ENCODE peak calls at places on chromosomes 1 and 21, in six cellular contexts. H, P, B, M, S and X are unnamed samples.

GRCh38 chr1:199010492-199010891 is 371.7 kb downstream of the PTPRC start:
- DNase-seq in H (no peak), P (no peak), B (no peak), M (no peak), S (no peak), X (no peak)

GRCh38 chr1:216303690-216304089 is 119.6 kb downstream of the USH2A start:
- DNase-seq in H (no peak), P (no peak), B (no peak), M (no peak), S (no peak), X (no peak)

GRCh38 chr21:15282666-15283065 is 217.9 kb upstream of the NRIP1 start:
- DNase-seq in H (no peak), P (no peak), B (no peak), M (peak), S (no peak), X (peak)

GRCh38 chr1:10212476-10212875 is 2.1 kb downstream of the KIF1B start:
- DNase-seq in H (no peak), P (no peak), B (no peak), M (no peak), S (no peak), X (no peak)

GRCh38 chr1:21165632-21166031 is 11.1 kb downstream of the EIF4G3 start:
- DNase-seq in H (no peak), P (no peak), B (no peak), M (no peak), S (no peak), X (no peak)

GRCh38 chr1:240613353-240614142 is 1.6 kb upstream of the GREM2 start:
- DNase-seq in H (no peak), P (peak), B (no peak), M (no peak), S (no peak), X (no peak)

GRCh38 chr1:74426208-74426932 is 86.0 kb downstream of the LRRC53 start:
- DNase-seq in H (no peak), P (no peak), B (no peak), M (peak), S (no peak), X (no peak)

GRCh38 chr1:218460367-218460766 is 115.2 kb downstream of the TGFB2 start:
- DNase-seq in H (peak), P (peak), B (no peak), M (peak), S (peak), X (peak)

GRCh38 chr1:65378547-65378946 is 41.9 kb upstream of the LEPR start:
- DNase-seq in H (no peak), P (no peak), B (no peak), M (no peak), S (no peak), X (no peak)

GRCh38 chr21:43935711-43936110 is 70.7 kb downstream of the AGPAT3 start:
- DNase-seq in H (no peak), P (no peak), B (no peak), M (no peak), S (no peak), X (no peak)

GRCh38 chr1:78044796-78045599 is 768 bp upstream of the GIPC2 start:
- DNase-seq in H (no peak), P (no peak), B (no peak), M (no peak), S (no peak), X (no peak)

GRCh38 chr1:108524676-108525075 is 35.2 kb upstream of the EEIG2 start:
- DNase-seq in H (no peak), P (no peak), B (no peak), M (no peak), S (no peak), X (no peak)

GRCh38 chr1:26387447-26387846 is 14.9 kb upstream of the ZNF683 start:
- DNase-seq in H (no peak), P (no peak), B (no peak), M (peak), S (no peak), X (peak)

GRCh38 chr1:169144941-169145626 is 38.6 kb downstream of the ATP1B1 start:
- DNase-seq in H (peak), P (no peak), B (no peak), M (no peak), S (no peak), X (no peak)

GRCh38 chr1:110421159-110421777 is 13.8 kb upstream of the LAMTOR5 start:
- DNase-seq in H (no peak), P (peak), B (no peak), M (peak), S (no peak), X (peak)

GRCh38 chr1:18956189-18957135 is at the start of gene IFFO2:
- DNase-seq in H (peak), P (peak), B (peak), M (peak), S (peak), X (peak)

GRCh38 chr1:225250432-225250831 is 177.4 kb downstream of the LBR start:
- DNase-seq in H (no peak), P (no peak), B (no peak), M (no peak), S (no peak), X (no peak)

GRCh38 chr1:14704846-14705245 is 106.4 kb downstream of the KAZN start:
- DNase-seq in H (no peak), P (no peak), B (no peak), M (no peak), S (no peak), X (no peak)

GRCh38 chr1:2267862-2268261 is 39.7 kb downstream of the SKI start:
- DNase-seq in H (no peak), P (no peak), B (no peak), M (no peak), S (no peak), X (no peak)

GRCh38 chr1:154404984-154405761 is at the start of gene IL6R:
- DNase-seq in H (peak), P (peak), B (peak), M (peak), S (peak), X (peak)

GRCh38 chr1:213376862-213377372 is 325.9 kb downstream of the RPS6KC1 start:
- DNase-seq in H (no peak), P (no peak), B (no peak), M (no peak), S (no peak), X (no peak)

GRCh38 chr21:43343095-43343991 is 83.6 kb downstream of the SIK1 start:
- DNase-seq in H (no peak), P (no peak), B (peak), M (no peak), S (no peak), X (no peak)

GRCh38 chr1:65590279-65590678 is 169.8 kb downstream of the LEPR start:
- DNase-seq in H (no peak), P (no peak), B (no peak), M (no peak), S (no peak), X (no peak)